ENCODE peak calls at places on chromosomes 4 and X, in nine cellular contexts. V is type B pancreatic cell, A is neural progenitor cell, J is OCI-LY7, Z is cardiac fibroblast, D is activated B cell treated with CpG ODN at 0.5 μM for 24 hours, E is fibroblast of mammary gland, N is endothelial cell, T is astrocyte. S is an unnamed sample.

GRCh38 chr4:126344472-126344871 is 1029.7 kb downstream of the FAT4 start:
- DNase-seq in J (no peak), Z (no peak), A (no peak), V (no peak), N (no peak), T (no peak), D (no peak), E (no peak), S (no peak)

GRCh38 chr4:54877006-54877405 is 219.2 kb downstream of the KIT start:
- DNase-seq in E (peak), N (no peak), D (no peak), V (no peak), J (no peak), T (peak), A (no peak), Z (no peak), S (no peak)

GRCh38 chr4:98786866-98787265 is 128.5 kb upstream of the TSPAN5 start:
- DNase-seq in D (no peak), V (no peak), J (no peak), N (no peak), A (no peak), Z (no peak), E (peak), T (no peak), S (no peak)

GRCh38 chr4:26407466-26407865 is 82.8 kb downstream of the CCKAR start:
- DNase-seq in N (no peak), T (peak), Z (no peak), D (no peak), V (no peak), E (no peak), J (no peak), A (no peak), S (no peak)

GRCh38 chr4:2825740-2826139 is 17.9 kb upstream of the ADD1 start:
- DNase-seq in A (no peak), N (no peak), T (no peak), D (peak), Z (no peak), V (no peak), J (no peak), E (no peak), S (no peak)

GRCh38 chr4:118729287-118730286 is 44.4 kb downstream of the METTL14 start:
- DNase-seq in J (no peak), Z (peak), T (peak), V (no peak), E (peak), N (no peak), D (no peak), A (no peak), S (no peak)

GRCh38 chr4:172480471-172480870 is 667.3 kb downstream of the GALNTL6 start:
- DNase-seq in T (no peak), E (no peak), D (no peak), V (no peak), J (no peak), N (no peak), A (no peak), Z (no peak), S (no peak)

GRCh38 chr4:4969298-4969697 is 50.0 kb downstream of the CYTL1 start:
- DNase-seq in A (no peak), V (no peak), J (no peak), N (no peak), T (no peak), E (peak), D (no peak), Z (peak), S (no peak)

GRCh38 chr4:3202836-3203820 is 45.8 kb upstream of the MSANTD1 start:
- DNase-seq in A (no peak), V (no peak), J (no peak), D (no peak), E (peak), Z (peak), N (no peak), T (no peak), S (no peak)

GRCh38 chr4:173420821-173421220 is 21.9 kb upstream of the SCRG1 start:
- DNase-seq in Z (peak), D (no peak), V (no peak), E (no peak), N (no peak), A (no peak), T (peak), J (no peak), S (no peak)

GRCh38 chr4:1463088-1463926 is 57.1 kb upstream of the NKX1-1 start:
- DNase-seq in A (no peak), D (no peak), V (peak), Z (peak), T (no peak), N (no peak), J (no peak), E (peak), S (no peak)

GRCh38 chr4:24137963-24138601 is 248.2 kb upstream of the PPARGC1A start:
- DNase-seq in N (no peak), D (no peak), E (no peak), V (no peak), Z (no peak), J (no peak), A (no peak), T (no peak), S (no peak)

GRCh38 chr4:87299898-87300297 is 22.8 kb downstream of the HSD17B13 start:
- DNase-seq in V (no peak), D (no peak), A (no peak), T (no peak), Z (no peak), E (no peak), J (no peak), N (no peak), S (no peak)

GRCh38 chrX:65406532-65406931 is 128.1 kb downstream of the LAS1L start:
- DNase-seq in A (peak), N (no peak), J (no peak), D (no peak), T (no peak), V (no peak), Z (no peak), E (no peak), S (no peak)

GRCh38 chr4:183610613-183611012 is 48.4 kb downstream of the RWDD4 start:
- DNase-seq in N (no peak), D (no peak), A (no peak), E (peak), V (no peak), J (no peak), Z (no peak), T (no peak), S (no peak)

GRCh38 chrX:12237131-12237530 is 98.9 kb downstream of the FRMPD4 start:
- DNase-seq in A (no peak), D (no peak), E (no peak), N (no peak), T (no peak), J (no peak), V (no peak), Z (no peak), S (no peak)

GRCh38 chr4:136769717-136770116 is 762.6 kb downstream of the PCDH18 start:
- DNase-seq in D (no peak), N (no peak), J (no peak), E (no peak), A (no peak), T (no peak), Z (no peak), V (no peak), S (no peak)

GRCh38 chr4:67725132-67725531 is 24.2 kb upstream of the UBA6 start:
- DNase-seq in T (peak), Z (peak), N (no peak), D (no peak), J (no peak), A (no peak), E (peak), V (no peak), S (no peak)

GRCh38 chrX:131987252-131987651 is 35.9 kb upstream of the STK26 start:
- DNase-seq in D (no peak), Z (no peak), A (no peak), E (no peak), T (no peak), V (no peak), J (peak), N (no peak), S (no peak)

GRCh38 chr4:180426938-180427337 is 1816.3 kb upstream of the TENM3 start:
- DNase-seq in T (no peak), V (no peak), Z (no peak), N (no peak), A (no peak), J (no peak), E (no peak), D (no peak), S (no peak)

GRCh38 chr4:112029642-112030235 is 115.5 kb upstream of the FAM241A start:
- DNase-seq in D (no peak), T (no peak), J (no peak), Z (no peak), V (no peak), N (no peak), A (peak), E (peak), S (no peak)

GRCh38 chrX:72539822-72540221 is 32.8 kb downstream of the HDAC8 start:
- DNase-seq in A (peak), V (no peak), Z (no peak), E (no peak), T (no peak), D (no peak), J (no peak), N (no peak), S (no peak)

GRCh38 chrX:72536542-72536941 is 36.1 kb downstream of the HDAC8 start:
- DNase-seq in T (no peak), N (no peak), J (no peak), D (no peak), A (no peak), V (no peak), Z (no peak), E (no peak), S (no peak)

GRCh38 chrX:72545990-72546389 is 26.7 kb downstream of the HDAC8 start:
- DNase-seq in V (no peak), J (no peak), E (peak), Z (peak), A (no peak), N (no peak), D (no peak), T (no peak), S (no peak)

DNA sequence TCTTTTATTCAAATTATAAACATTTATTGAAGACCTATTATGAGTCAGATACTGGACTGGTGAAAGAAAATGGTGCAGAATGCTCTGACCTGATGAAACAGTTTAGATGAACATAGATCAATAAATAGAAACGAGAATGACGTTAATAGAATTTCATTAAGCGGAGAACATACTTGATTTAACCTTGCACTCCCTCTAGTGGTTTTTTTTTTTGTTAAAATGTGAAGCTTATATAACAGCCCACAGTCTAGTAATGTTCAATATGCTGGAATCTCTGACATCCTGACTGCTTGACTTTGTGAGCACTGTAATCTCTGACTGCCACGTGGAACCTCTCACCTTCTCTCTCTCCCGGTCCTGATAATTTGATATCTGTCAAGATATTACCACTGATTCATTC is 32.3 kb downstream of the HDAC8 start:
- DNase-seq in D (no peak), J (peak), Z (peak), V (no peak), E (peak), T (peak), A (no peak), N (no peak), S (no peak)
- TF ChIP-seq CTCF in D (no peak), J (peak), Z (no peak), V (peak), E (peak), T (peak), A (peak), N (peak), S (no peak)

GRCh38 chr4:124318292-124318691 is 394.2 kb downstream of the ANKRD50 start:
- DNase-seq in Z (no peak), E (no peak), T (no peak), V (no peak), A (no peak), N (no peak), D (no peak), J (no peak), S (no peak)

GRCh38 chr4:124321370-124321769 is 391.2 kb downstream of the ANKRD50 start:
- DNase-seq in D (no peak), V (no peak), E (no peak), N (no peak), Z (peak), T (peak), A (peak), J (no peak), S (no peak)

GRCh38 chr4:124325676-124326075 is 386.9 kb downstream of the ANKRD50 start:
- DNase-seq in N (no peak), E (no peak), D (no peak), J (no peak), V (no peak), A (no peak), Z (no peak), T (no peak), S (no peak)

GRCh38 chr4:124322234-124322831 is 390.2 kb downstream of the ANKRD50 start:
- DNase-seq in E (peak), Z (peak), J (peak), N (no peak), V (no peak), T (peak), D (no peak), A (peak), S (no peak)
- TF ChIP-seq CTCF in E (peak), Z (peak), J (peak), N (peak), V (peak), T (peak), D (no peak), A (peak), S (no peak)

GRCh38 chr4:91729851-91730250 is 573.9 kb upstream of the GRID2 start:
- DNase-seq in D (no peak), E (no peak), A (no peak), J (no peak), Z (peak), T (no peak), N (no peak), V (no peak), S (no peak)

DNA sequence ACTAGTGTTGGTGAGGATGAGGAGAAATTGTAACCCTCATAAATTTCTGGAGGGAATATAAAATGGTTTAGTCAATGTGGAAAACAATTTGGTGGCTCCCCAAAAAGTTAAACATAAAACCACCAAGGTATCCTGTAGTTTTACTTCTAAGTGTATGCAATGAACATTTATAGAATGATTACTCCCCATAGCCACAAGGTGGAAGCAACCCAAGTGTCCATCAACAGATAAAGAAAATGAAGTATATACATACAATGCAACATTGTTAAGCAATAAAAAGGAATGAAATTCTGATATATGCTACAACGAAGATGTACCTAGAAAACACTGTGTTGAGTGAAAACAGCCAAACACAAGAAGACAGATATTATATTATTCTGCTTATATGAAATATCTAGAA is 569.1 kb upstream of the GRID2 start:
- DNase-seq in D (no peak), V (no peak), E (no peak), N (no peak), J (no peak), Z (peak), T (no peak), A (no peak), S (no peak)
- TF ChIP-seq CTCF in D (no peak), V (peak), E (no peak), N (no peak), J (no peak), Z (no peak), T (peak), A (peak), S (no peak)

DNA sequence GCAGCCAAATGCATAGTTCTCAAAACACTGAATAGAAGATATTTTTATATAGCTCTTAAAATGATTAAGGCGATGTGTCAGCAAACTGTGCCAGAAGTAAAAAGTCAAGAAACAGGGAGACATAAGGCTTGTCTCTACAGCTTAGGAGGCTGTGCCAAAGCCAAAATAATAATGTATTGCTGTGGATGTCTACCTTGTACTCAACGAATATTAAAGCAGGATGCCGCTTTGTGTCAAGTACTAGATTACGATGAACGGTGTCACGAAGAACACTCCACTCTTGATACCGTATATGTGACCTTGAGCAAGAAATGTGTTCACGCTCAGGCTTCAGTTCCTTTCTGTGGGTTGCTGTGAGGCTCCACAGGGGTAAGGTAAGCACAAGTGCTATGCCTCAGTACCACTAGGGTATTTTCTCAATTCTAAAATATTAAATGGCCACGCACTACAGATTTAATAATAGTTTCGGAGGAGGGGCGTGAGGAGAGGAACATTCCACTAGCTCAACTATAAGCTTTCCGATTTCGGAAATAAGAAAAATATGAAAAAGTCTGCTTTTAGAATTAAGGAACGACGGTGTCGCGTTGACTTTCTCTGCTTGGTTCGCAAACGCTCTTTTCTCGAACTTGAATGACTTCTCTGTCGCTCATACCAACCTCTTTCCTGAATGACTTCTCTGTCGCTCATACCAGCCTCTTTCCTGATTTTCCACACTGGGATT is 679 bp upstream of the SCOC start:
- DNase-seq in A (peak), Z (peak), T (no peak), J (peak), E (peak), V (no peak), D (no peak), N (no peak), S (no peak)
- TF ChIP-seq CTCF in A (peak), Z (peak), T (no peak), J (no peak), E (peak), V (peak), D (no peak), N (no peak), S (no peak)

DNA sequence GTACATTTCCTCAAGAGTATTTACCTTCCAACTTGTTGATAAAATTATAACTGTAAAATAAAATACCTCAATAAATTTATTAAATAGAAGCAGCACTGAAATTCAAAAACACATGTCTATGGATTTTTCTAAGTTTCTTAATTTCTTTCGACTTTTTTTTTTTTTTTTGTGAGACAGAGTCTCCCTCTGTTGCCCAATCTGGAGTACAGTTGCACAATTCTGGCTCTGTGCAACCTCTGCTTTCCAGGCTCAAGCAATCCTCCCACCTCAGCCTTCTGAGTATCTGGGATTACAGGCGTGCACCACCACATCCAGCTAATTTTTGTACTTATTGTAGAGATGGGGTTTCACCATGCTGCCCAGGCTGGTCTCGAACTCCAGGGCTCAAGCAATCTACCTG is 79.8 kb downstream of the IQCM start:
- DNase-seq in T (no peak), N (no peak), V (no peak), J (no peak), Z (peak), D (no peak), E (peak), A (no peak), S (no peak)
- TF ChIP-seq CTCF in T (no peak), N (no peak), V (peak), J (no peak), Z (no peak), D (no peak), E (peak), A (no peak), S (no peak)

GRCh38 chr4:153545822-153546221 is 79.7 kb downstream of the TMEM131L start:
- DNase-seq in V (no peak), Z (no peak), E (no peak), T (no peak), J (no peak), A (no peak), N (no peak), D (no peak), S (no peak)

GRCh38 chr4:153541426-153542096 is 75.4 kb downstream of the TMEM131L start:
- DNase-seq in T (peak), Z (peak), A (no peak), N (no peak), D (no peak), J (no peak), E (peak), V (no peak), S (no peak)

GRCh38 chr4:153542131-153542530 is 76.0 kb downstream of the TMEM131L start:
- DNase-seq in N (no peak), E (no peak), D (no peak), V (no peak), Z (no peak), J (no peak), A (no peak), T (no peak), S (no peak)

GRCh38 chr4:153543351-153543750 is 77.2 kb downstream of the TMEM131L start:
- DNase-seq in E (no peak), J (no peak), Z (no peak), A (no peak), T (no peak), D (no peak), N (no peak), V (no peak), S (no peak)

GRCh38 chr4:153542835-153543234 is 76.7 kb downstream of the TMEM131L start:
- DNase-seq in Z (no peak), V (no peak), T (no peak), J (no peak), D (no peak), E (no peak), N (no peak), A (no peak), S (no peak)
- TF ChIP-seq CTCF in Z (peak), V (peak), T (no peak), J (peak), D (no peak), E (peak), N (no peak), A (peak), S (no peak)

GRCh38 chrX:41799661-41800060 is 75.7 kb downstream of the GPR82 start:
- DNase-seq in J (no peak), V (no peak), T (no peak), Z (no peak), A (no peak), N (no peak), D (no peak), E (no peak), S (no peak)

GRCh38 chrX:41808042-41808441 is 84.1 kb downstream of the GPR82 start:
- DNase-seq in E (peak), A (no peak), D (no peak), V (no peak), J (no peak), T (no peak), N (no peak), Z (peak), S (no peak)

DNA sequence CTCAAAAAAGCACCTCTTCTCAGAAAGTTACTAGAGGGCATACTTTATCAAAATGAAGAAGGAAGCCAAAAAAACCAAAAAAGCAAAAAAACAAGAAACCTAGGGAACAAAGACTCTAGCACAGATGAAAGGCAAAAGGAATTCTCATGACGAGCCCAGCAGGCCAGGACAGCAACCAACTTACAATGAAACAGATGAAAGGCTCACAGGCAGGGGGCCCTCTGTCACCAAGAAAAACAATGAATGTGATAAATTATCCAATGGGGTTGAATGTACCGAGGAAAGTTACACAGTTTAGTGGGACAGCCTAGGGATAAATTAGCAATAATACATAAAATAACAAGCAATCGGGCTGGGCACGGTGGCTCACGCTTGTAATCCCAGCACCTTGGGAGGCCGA is 79.0 kb downstream of the GPR82 start:
- DNase-seq in N (no peak), E (no peak), V (no peak), D (no peak), A (peak), J (no peak), T (no peak), Z (no peak), S (no peak)
- TF ChIP-seq CTCF in N (no peak), E (peak), V (no peak), D (no peak), A (no peak), J (no peak), T (no peak), Z (no peak), S (no peak)

S was measured in omental fat pad.